ENCODE peak calls at places on chromosome 6, in four cellular contexts. A is mesothelial cell of epicardium; L is cerebellar cortex; Q is stimulated activated CD4-positive, alpha-beta T cell treated with anti-CD3 and anti-CD28 coated beads, TNF-alpha, amount 100 ng/mL, for 1 hour. U is an unnamed sample.

GRCh38 chr6:20933057-20933792 is 399.0 kb downstream of the CDKAL1 start:
- DNase-seq in A (no peak), L (no peak), Q (no peak), U (peak; percentile 79)

GRCh38 chr6:161273356-161273751 is 507 bp downstream of the AGPAT4 start:
- DNase-seq in A (no peak), L (no peak), Q (no peak), U (peak; percentile 38)

GRCh38 chr6:158631678-158632537 is 12.6 kb downstream of the DYNLT1 start:
- DNase-seq in A (no peak), L (no peak), Q (no peak), U (no peak)

GRCh38 chr6:25706314-25707014 is 48.1 kb upstream of the SLC17A4 start:
- DNase-seq in A (no peak), L (peak; percentile 49), Q (no peak), U (no peak)

GRCh38 chr6:69179681-69180080 is 544.6 kb downstream of the ADGRB3 start:
- DNase-seq in A (no peak), L (no peak), Q (no peak), U (no peak)

GRCh38 chr6:10486215-10486614 is 34.9 kb upstream of the GCNT2 start:
- DNase-seq in A (no peak), L (no peak), Q (no peak), U (no peak)

GRCh38 chr6:110063864-110064263 is 85.8 kb downstream of the GPR6 start:
- DNase-seq in A (no peak), L (no peak), Q (no peak), U (peak; percentile 61)

GRCh38 chr6:38509713-38510112 is 130.0 kb downstream of the BTBD9 start:
- DNase-seq in A (no peak), L (no peak), Q (no peak), U (no peak)

GRCh38 chr6:158158748-158159147 is 9.3 kb downstream of the SERAC1 start:
- DNase-seq in A (no peak), L (no peak), Q (no peak), U (no peak)

GRCh38 chr6:122628714-122629113 is 18.5 kb downstream of the PKIB start:
- DNase-seq in A (no peak), L (no peak), Q (no peak), U (no peak)

GRCh38 chr6:5102266-5102970 is 17.3 kb downstream of the PPP1R3G start:
- DNase-seq in A (no peak), L (no peak), Q (no peak), U (no peak)

GRCh38 chr6:159045826-159046225 is 1.0 kb upstream of the TAGAP start:
- DNase-seq in A (no peak), L (no peak), Q (no peak), U (no peak)

GRCh38 chr6:126650931-126651330 is 311.0 kb downstream of the CENPW start:
- DNase-seq in A (no peak), L (no peak), Q (no peak), U (no peak)

GRCh38 chr6:120951258-120951657 is 383.0 kb downstream of the TBC1D32 start:
- DNase-seq in A (no peak), L (no peak), Q (no peak), U (no peak)

GRCh38 chr6:35385457-35386202 is 43.3 kb downstream of the PPARD start:
- DNase-seq in A (no peak), L (no peak), Q (no peak), U (peak; percentile 18)

GRCh38 chr6:35719830-35720733 is 16.8 kb upstream of the ARMC12 start:
- DNase-seq in A (no peak), L (no peak), Q (no peak), U (no peak)

GRCh38 chr6:2858678-2859324 is 17.1 kb upstream of the SERPINB1 start:
- DNase-seq in A (no peak), L (no peak), Q (no peak), U (no peak)

GRCh38 chr6:28863607-28864320 is 60.0 kb downstream of the TRIM27 start:
- DNase-seq in A (peak; percentile 53), L (peak; percentile 86), Q (peak; percentile 80), U (peak; percentile 64)

GRCh38 chr6:24520929-24521546 is 26.3 kb downstream of the ALDH5A1 start:
- DNase-seq in A (no peak), L (peak; percentile 41), Q (peak; percentile 12), U (no peak)

GRCh38 chr6:30325873-30326445 is 768 bp upstream of the TRIM39 start:
- DNase-seq in A (peak; percentile 24), L (no peak), Q (no peak), U (peak; percentile 61)

U was measured in DMS79.